ENCODE peak calls at places on chromosomes 4 and X, in seven cellular contexts. N, J, D, M, P, K and U are unnamed samples.
A peak's percentile ranks its signal among the peaks of the same experiment; 100 is the strongest.

GRCh38 chrX:12307961-12308360 is 169.7 kb downstream of the FRMPD4 start:
- DNase-seq in N (no peak), D (no peak), M (no peak), P (no peak), J (no peak), K (no peak), U (no peak)

GRCh38 chr4:76216521-76216920 is 2.9 kb upstream of the SCARB2 start:
- DNase-seq in K (no peak), D (no peak), M (no peak), P (no peak), J (no peak), N (no peak), U (no peak)

GRCh38 chr4:186806679-186807078 is 83.0 kb upstream of the FAT1 start:
- DNase-seq in P (no peak), J (no peak), K (no peak), N (no peak), D (no peak), M (no peak), U (no peak)

GRCh38 chr4:114879916-114880315 is 233.5 kb downstream of the NDST4 start:
- DNase-seq in M (no peak), K (no peak), P (no peak), N (no peak), D (no peak), J (no peak), U (no peak)

GRCh38 chr4:120842046-120842445 is 80.5 kb downstream of the PRDM5 start:
- DNase-seq in M (no peak), P (no peak), N (no peak), J (no peak), K (no peak), D (peak; percentile 72), U (no peak)

GRCh38 chr4:6658204-6658585 is 17.7 kb downstream of the MRFAP1 start:
- DNase-seq in K (no peak), M (no peak), J (no peak), P (no peak), D (no peak), N (no peak), U (no peak)

GRCh38 chr4:174144081-174144480 is 139.4 kb downstream of the FBXO8 start:
- DNase-seq in N (no peak), K (no peak), J (no peak), D (no peak), M (no peak), P (no peak), U (no peak)

GRCh38 chr4:140637836-140638235 is 69.1 kb upstream of the UCP1 start:
- DNase-seq in D (peak; percentile 25), J (no peak), K (no peak), P (no peak), M (no peak), N (peak; percentile 56), U (no peak)

GRCh38 chr4:119729815-119730643 is 101.4 kb upstream of the PDE5A start:
- DNase-seq in P (no peak), J (no peak), K (peak; percentile 40), D (peak; percentile 89), N (no peak), M (no peak), U (no peak)

GRCh38 chrX:26908218-26908617 is 554.9 kb downstream of the PPP4R3C start:
- DNase-seq in J (no peak), D (no peak), P (no peak), M (no peak), K (no peak), N (no peak), U (no peak)

GRCh38 chr4:83112239-83112638 is 2.3 kb downstream of the PLAC8 start:
- DNase-seq in J (no peak), P (no peak), N (peak; percentile 42), D (no peak), K (no peak), M (no peak), U (no peak)

GRCh38 chr4:74481891-74482609 is 37.1 kb downstream of the AREG start:
- DNase-seq in N (no peak), K (no peak), D (no peak), P (no peak), M (no peak), J (no peak), U (no peak)

GRCh38 chr4:118989098-118990080 is 100.7 kb downstream of the SYNPO2 start:
- DNase-seq in D (peak; percentile 100), P (no peak), J (no peak), K (no peak), M (no peak), N (no peak), U (peak; percentile 75)

GRCh38 chrX:28981952-28982351 is 394.7 kb downstream of the IL1RAPL1 start:
- DNase-seq in P (no peak), N (no peak), K (no peak), D (no peak), M (no peak), J (no peak), U (no peak)

GRCh38 chrX:68732906-68733493 is 85.5 kb downstream of the STARD8 start:
- DNase-seq in D (peak; percentile 33), N (peak; percentile 68), P (peak; percentile 77), K (peak; percentile 66), J (peak; percentile 59), M (peak; percentile 32), U (peak; percentile 78)

GRCh38 chrX:113384628-113385027 is 544.0 kb upstream of the AMOT start:
- DNase-seq in N (no peak), K (no peak), J (no peak), P (no peak), D (peak; percentile 34), M (no peak), U (no peak)

GRCh38 chrX:53682885-53683555 is 3.5 kb downstream of the HUWE1 start:
- DNase-seq in M (no peak), P (no peak), K (no peak), D (peak; percentile 50), N (peak; percentile 16), J (peak; percentile 11), U (peak; percentile 65)

GRCh38 chr4:170001688-170002267 is 24.4 kb downstream of the MFAP3L start:
- DNase-seq in M (no peak), P (no peak), J (no peak), N (no peak), D (no peak), K (no peak), U (no peak)

GRCh38 chr4:131367441-131367840 is 1781.7 kb upstream of the PCDH10 start:
- DNase-seq in D (no peak), P (no peak), M (no peak), J (no peak), N (no peak), K (no peak), U (no peak)

GRCh38 chr4:55545133-55545532 is 1.6 kb downstream of the CLOCK start:
- DNase-seq in J (no peak), D (peak; percentile 17), M (no peak), K (no peak), N (no peak), P (no peak), U (no peak)

GRCh38 chr4:133920236-133920635 is 281.4 kb downstream of the PABPC4L start:
- DNase-seq in K (no peak), N (no peak), P (no peak), M (no peak), J (no peak), D (no peak), U (no peak)

DNA sequence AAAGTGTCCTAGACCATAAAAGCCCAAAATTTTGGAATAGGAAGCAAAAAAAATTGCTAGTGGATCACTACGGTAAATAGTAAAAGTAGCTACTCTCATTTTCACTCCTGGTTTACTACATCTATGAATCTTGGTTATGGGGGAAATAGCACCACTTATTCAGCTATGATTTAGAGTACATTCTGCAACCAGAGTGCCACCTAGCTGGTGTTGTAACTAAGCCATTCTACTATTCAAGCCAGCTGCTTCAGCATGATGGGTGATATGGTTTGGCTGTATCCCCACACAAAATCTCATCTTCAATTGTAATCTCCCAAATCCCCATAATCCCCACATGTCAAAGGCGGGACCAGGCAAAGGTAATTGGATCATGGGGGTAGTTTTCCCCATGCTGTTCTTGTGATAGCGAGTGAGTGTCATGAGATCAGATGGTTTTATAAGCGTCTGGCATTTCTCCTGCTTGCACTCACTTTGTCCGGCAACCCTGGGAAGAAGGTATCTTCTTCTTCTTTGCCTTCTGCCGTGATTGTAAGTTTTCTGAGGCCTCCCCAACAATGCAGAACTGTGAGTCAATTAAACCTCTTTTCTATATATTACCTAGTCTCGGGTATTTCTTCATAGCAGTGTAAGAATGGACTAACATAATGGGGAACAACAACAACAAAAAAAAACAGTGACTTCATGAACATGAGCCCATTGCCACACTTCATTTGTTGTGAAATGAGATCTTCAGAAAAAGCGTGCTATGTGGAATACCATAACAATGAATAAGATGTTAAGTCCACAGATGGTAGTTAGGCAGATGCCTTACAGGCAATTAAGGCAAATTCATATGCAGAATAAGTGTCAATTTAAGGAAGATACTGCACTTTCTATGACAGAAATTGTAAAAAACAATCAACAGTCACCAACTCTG is 280.1 kb downstream of the PABPC4L start:
- DNase-seq in K (no peak), J (no peak), N (no peak), D (peak; percentile 25), M (no peak), P (no peak), U (no peak)
- TF ChIP-seq CTCF in K (no peak), J (no peak), N (no peak), D (peak; percentile 23), M (no peak), P (no peak), U (no peak)

DNA sequence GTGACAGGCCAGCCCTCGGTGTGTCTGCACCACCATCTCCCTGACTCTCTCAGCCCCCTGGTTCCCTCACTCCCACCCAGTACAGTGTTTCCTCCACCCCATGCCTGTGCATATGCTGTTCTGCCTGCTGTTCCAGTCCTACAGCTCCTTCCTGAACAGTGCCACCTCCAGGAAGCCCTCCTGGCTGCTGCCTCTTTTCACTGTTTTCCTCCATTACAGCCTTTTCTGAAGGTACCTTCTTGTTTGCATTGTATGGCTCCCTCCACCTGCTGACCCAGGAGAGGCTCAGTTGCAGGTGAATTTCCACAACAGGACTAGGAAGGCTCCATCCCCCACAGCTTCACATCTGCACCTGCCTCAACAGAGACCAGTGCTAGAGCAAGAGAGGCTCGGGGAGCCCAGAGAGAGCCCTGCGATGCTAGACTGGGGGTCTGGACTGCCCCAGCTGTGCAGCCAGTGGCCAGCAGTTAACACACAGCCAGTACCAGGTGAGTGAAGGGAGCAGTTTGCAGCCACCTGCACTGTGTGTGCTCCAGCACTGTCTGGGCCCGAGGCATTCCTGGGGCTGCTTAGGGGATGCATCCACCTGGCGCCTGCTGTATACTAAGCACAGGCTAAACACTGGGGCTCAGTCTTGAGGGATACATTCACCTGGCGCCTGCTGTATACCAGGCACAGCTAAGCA is 92.0 kb downstream of the ADRA2C start:
- DNase-seq in N (no peak), J (no peak), D (no peak), K (no peak), M (no peak), P (peak; percentile 30), U (no peak)
- TF ChIP-seq CTCF in N (no peak), J (no peak), D (no peak), K (no peak), M (no peak), P (no peak), U (no peak)

GRCh38 chrX:30275498-30275897 is 28.6 kb downstream of the MAGEB1 start:
- DNase-seq in J (no peak), K (no peak), N (no peak), P (no peak), D (no peak), M (no peak), U (no peak)
- TF ChIP-seq CTCF in J (no peak), K (no peak), N (peak; percentile 7), P (peak; percentile 31), D (peak; percentile 71), M (no peak), U (no peak)

DNA sequence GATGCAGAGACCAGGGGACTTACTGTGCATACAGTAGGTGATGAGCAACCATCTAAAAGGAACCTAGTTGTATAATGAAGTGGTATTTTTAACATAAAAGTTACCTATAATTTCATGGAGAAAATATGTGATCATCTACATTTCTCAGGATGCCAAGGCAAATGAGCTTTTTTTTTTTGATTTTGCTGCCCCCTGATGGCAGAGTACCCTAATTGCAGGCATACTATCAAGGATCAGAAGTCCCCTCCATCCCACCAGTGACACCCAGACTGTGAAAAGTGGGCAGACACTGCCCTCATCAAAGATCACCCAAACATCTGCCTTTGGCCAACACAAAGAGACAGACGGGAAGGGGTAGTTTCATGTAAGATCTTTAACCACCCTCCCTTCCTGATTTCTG is 9.6 kb upstream of the ABLIM2 start:
- DNase-seq in D (no peak), K (no peak), N (no peak), J (no peak), P (no peak), M (no peak), U (no peak)
- TF ChIP-seq CTCF in D (peak; percentile 78), K (no peak), N (peak; percentile 2), J (no peak), P (peak; percentile 59), M (no peak), U (no peak)